ENCODE peak calls at places on chromosomes 13 and 19, in ten cellular contexts. D is tibial artery; J is body of pancreas; V is adrenal gland; Y is Caco-2; Z is ascending aorta; S is thyroid gland; K is ovary; C is heart left ventricle; F is CD8-positive, alpha-beta T cell. Q is an unnamed sample. For H3K4me1, the result is how much of the 10 kb centered on the place peaks cover.

GRCh38 chr19:17616961-17617806 is 61.7 kb downstream of the COLGALT1 start:
- DNase-seq in Z (no peak), F (no peak), S (no peak), Y (peak), V (no peak), D (no peak), C (no peak), K (no peak), J (no peak), Q (peak)

GRCh38 chr13:110070511-110071120 is 236.3 kb downstream of the COL4A1 start:
- DNase-seq in Z (no peak), S (no peak), F (no peak), C (no peak), D (no peak), V (no peak), J (no peak), K (no peak), Y (no peak), Q (no peak)

GRCh38 chr13:21949818-21950429 is 279.1 kb downstream of the FGF9 start:
- DNase-seq in S (no peak), D (no peak), F (no peak), K (no peak), V (no peak), Z (no peak), Y (no peak), J (no peak), C (no peak), Q (no peak)

GRCh38 chr19:53912653-53913052 is 3.6 kb downstream of the CACNG7 start:
- DNase-seq in S (no peak), Z (no peak), V (no peak), Y (no peak), F (no peak), D (no peak), C (no peak), K (no peak), J (no peak), Q (no peak)

GRCh38 chr13:39201075-39201630 is 162.9 kb downstream of the NHLRC3 start:
- DNase-seq in J (no peak), D (no peak), F (no peak), Z (no peak), S (no peak), C (peak), K (no peak), Y (no peak), V (no peak), Q (no peak)

GRCh38 chr13:20721454-20722357 is 18.2 kb downstream of the IL17D start:
- DNase-seq in J (peak), C (no peak), F (no peak), V (peak), D (peak), K (peak), Y (no peak), S (peak), Z (no peak), Q (no peak)

GRCh38 chr19:6730153-6730804 is 7.1 kb downstream of the GPR108 start:
- DNase-seq in Z (peak), D (no peak), J (peak), Y (no peak), V (peak), C (no peak), K (peak), F (no peak), S (peak), Q (peak)

GRCh38 chr13:80337706-80338105 is 3.2 kb downstream of the SPRY2 start:
- DNase-seq in J (no peak), F (no peak), Z (no peak), Y (no peak), K (no peak), C (no peak), S (no peak), D (no peak), V (no peak), Q (no peak)

GRCh38 chr13:32178763-32179162 is 136.4 kb downstream of the ZAR1L start:
- DNase-seq in K (no peak), Y (no peak), C (no peak), V (no peak), D (no peak), F (no peak), J (no peak), Z (no peak), S (no peak), Q (no peak)

GRCh38 chr19:17739121-17739875 is 12.0 kb upstream of the FCHO1 start:
- DNase-seq in F (no peak), Z (no peak), J (no peak), S (no peak), V (no peak), K (peak), Y (no peak), D (no peak), C (no peak), Q (peak)

GRCh38 chr13:99796175-99796819 is 175.3 kb downstream of the ZIC5 start:
- DNase-seq in J (peak), Y (peak), C (no peak), S (no peak), D (no peak), Z (no peak), V (peak), F (no peak), K (no peak), Q (peak)

GRCh38 chr19:47225746-47226425 is 5.1 kb downstream of the BBC3 start:
- DNase-seq in Z (peak), C (peak), F (peak), J (peak), S (peak), V (peak), Y (peak), K (peak), D (peak), Q (peak)

GRCh38 chr13:76307157-76307556 is 579.0 kb downstream of the KCTD12 start:
- DNase-seq in V (no peak), F (no peak), K (no peak), J (no peak), D (no peak), C (no peak), Y (peak), S (no peak), Z (no peak), Q (peak)

GRCh38 chr13:52158629-52159158 is 703 bp downstream of the NEK3 start:
- DNase-seq in C (peak), Y (no peak), D (peak), V (peak), J (peak), Z (no peak), K (peak), S (peak), F (no peak), Q (peak)

GRCh38 chr13:24180743-24181384 is 20.3 kb downstream of the SPATA13 start:
- DNase-seq in S (no peak), D (no peak), K (no peak), C (no peak), J (no peak), F (no peak), V (no peak), Z (no peak), Y (no peak), Q (no peak)

GRCh38 chr13:26923824-26924605 is 163.4 kb upstream of the GPR12 start:
- DNase-seq in V (peak), Y (no peak), D (no peak), S (no peak), J (no peak), F (no peak), Z (peak), K (no peak), C (no peak), Q (no peak)

GRCh38 chr13:85497652-85498051 is 301.6 kb downstream of the SLITRK6 start:
- DNase-seq in Y (no peak), D (no peak), K (no peak), S (no peak), F (no peak), Z (no peak), C (no peak), V (no peak), J (no peak), Q (peak)

GRCh38 chr13:67219113-67219512 is 11.0 kb downstream of the PCDH9 start:
- DNase-seq in D (no peak), Z (no peak), J (no peak), V (no peak), S (no peak), F (no peak), K (no peak), Y (no peak), C (no peak), Q (no peak)

GRCh38 chr13:103287659-103288058 is 221.4 kb upstream of the SLC10A2 start:
- DNase-seq in Z (no peak), F (no peak), Y (no peak), V (no peak), C (no peak), S (no peak), J (no peak), K (no peak), D (no peak), Q (no peak)

GRCh38 chr19:18725755-18726416 is 42.4 kb downstream of the CRTC1 start:
- DNase-seq in F (no peak), C (no peak), Z (no peak), V (no peak), K (peak), Y (no peak), S (peak), D (no peak), J (no peak), Q (peak)

GRCh38 chr13:36251528-36251927 is 37.2 kb upstream of the SOHLH2 start:
- DNase-seq in Y (no peak), S (no peak), F (no peak), J (no peak), D (no peak), Z (no peak), K (no peak), V (no peak), C (no peak), Q (no peak)

GRCh38 chr19:32397736-32398135 is 7.8 kb upstream of the DPY19L3 start:
- DNase-seq in F (no peak), Z (no peak), Y (no peak), K (no peak), J (no peak), D (no peak), V (no peak), C (no peak), S (no peak), Q (peak)

GRCh38 chr13:108957369-108958012 is 328.1 kb downstream of the MYO16 start:
- DNase-seq in Z (no peak), S (no peak), D (no peak), Y (no peak), J (no peak), C (no peak), V (no peak), K (no peak), F (no peak), Q (no peak)

GRCh38 chr13:76965759-76966421 is 17.6 kb downstream of the ACOD1 start:
- DNase-seq in Z (peak), K (peak), S (peak), Y (no peak), F (no peak), C (peak), V (peak), J (peak), D (peak), Q (peak)

GRCh38 chr19:8310342-8311055 is 2.3 kb upstream of the CD320 start:
- DNase-seq in D (no peak), Y (peak), S (no peak), Z (peak), J (no peak), C (peak), V (peak), F (no peak), K (peak), Q (no peak)

GRCh38 chr13:34634443-34634842 is 307.6 kb upstream of the NBEA start:
- DNase-seq in V (no peak), Z (no peak), Y (no peak), C (no peak), J (no peak), K (no peak), F (no peak), S (no peak), D (no peak), Q (no peak)

GRCh38 chr13:25253702-25254101 is 33.6 kb downstream of the MTMR6 start:
- DNase-seq in Y (no peak), J (no peak), C (no peak), S (no peak), D (no peak), F (no peak), Z (no peak), V (no peak), K (no peak), Q (no peak)

GRCh38 chr19:43762814-43763213 is 8.1 kb upstream of the SMG9 start:
- DNase-seq in J (no peak), Z (no peak), C (no peak), V (no peak), D (no peak), S (no peak), Y (no peak), K (no peak), F (no peak), Q (no peak)
- H3K4me1 ChIP-seq in J (under half), Z (under half), C (under half), V (under half), D (under half), S (under half), Y (under half), K (under half), F (under half), Q (under half)

DNA sequence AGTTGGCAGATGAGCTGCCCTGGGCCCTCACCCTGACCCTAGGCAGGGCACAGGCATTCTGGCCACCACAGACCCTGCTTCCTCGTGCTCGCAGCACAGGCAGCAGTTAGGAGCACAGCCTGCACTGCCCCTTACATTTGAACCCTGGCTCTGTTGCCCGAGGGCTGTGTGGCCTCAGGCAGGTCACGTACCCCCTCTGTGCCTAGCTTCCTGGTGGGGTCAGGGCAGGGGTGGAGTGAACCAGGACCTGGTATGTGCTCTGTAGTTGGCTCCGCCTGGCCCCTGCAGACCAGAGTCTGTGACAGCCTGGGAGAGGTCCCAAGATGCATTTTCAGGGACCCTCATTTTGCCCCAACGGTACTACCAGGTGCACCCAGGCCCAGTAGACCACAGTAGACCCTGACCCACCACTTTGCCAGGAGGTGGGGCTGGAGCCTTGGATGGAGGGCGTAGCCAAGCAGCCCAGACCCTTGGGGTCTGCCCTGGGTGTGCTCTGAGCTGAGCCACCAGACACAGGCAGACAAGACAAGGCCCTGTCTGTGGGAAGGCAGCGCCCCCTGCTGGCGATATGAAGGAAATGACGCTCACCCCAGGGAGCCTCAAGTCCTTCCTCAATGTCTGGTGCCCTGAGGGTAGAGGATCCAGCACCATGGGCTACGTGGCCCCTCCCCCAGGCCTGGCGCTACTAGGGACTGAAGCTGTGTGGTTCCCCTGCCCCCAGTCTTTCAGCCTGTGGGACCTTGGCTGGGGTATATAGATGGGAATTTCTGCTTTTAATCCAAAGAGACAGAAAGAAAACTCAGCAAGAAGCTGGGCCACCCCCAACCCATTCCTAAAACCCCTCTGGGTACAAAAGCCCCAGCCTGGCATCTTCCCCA is 9.0 kb downstream of the LYL1 start:
- DNase-seq in J (peak), C (peak), Y (peak), D (peak), K (peak), F (peak), Z (peak), S (peak), V (peak), Q (peak)
- H3K4me3 ChIP-seq in J (no peak), C (no peak), Y (no peak), D (no peak), K (no peak), F (no peak), Z (no peak), S (no peak), V (no peak), Q (no peak)

DNA sequence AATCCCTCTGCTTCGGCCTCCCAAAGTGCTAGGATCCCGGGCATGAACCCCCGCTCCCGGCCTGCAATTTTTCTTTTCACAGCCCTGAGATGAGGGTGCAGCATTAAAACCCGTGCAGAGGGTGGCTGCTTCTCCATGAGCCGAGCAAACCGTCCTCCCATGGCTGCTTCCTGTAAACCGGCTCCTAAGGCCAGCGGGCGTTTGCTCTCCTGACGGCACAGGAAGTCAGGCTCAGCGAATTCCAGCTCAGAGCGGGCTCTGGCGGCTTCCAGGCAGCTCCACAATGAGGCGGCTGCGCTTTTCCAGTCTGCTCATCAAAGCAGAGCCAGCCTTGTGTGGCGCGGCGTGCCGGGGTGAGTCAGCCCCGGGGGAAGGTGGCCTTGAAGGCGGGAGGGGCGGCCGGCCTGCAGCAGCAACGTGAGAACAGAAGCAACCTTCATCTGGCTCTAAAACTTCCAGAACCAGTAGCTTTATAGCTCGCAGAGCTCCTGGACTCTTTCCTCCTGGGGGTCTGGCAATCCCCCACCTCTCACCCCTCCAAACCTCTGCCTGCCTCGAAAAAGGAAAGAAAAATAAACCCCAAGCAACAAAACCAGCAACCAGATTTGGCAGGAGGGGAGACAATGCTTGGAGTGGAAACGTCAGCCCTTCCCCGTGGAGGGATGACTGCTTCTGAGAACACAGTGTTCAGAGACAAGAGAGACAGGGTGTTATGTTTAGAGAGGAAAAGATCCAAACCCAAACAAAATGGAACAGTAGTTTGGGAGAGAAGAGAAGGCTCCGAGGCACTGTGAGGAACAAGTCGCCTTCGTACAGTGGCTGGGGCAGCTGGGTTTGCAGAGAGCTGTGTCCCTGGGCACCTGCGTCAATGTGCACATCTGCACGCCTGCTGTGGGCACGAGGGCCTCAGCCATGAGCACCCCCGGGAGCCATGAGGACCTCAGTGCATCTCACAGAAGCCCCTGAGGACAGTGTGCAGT is 67.8 kb downstream of the GADD45B start:
- DNase-seq in C (peak), S (peak), D (peak), Y (peak), V (peak), K (peak), J (peak), F (peak), Z (peak), Q (peak)
- H3K4me1 ChIP-seq in C (under half), S (half or more), D (half or more), Y (half or more), V (half or more), K (under half), J (half or more), F (under half), Z (under half), Q (under half)

GRCh38 chr19:341386-342127 is 3.0 kb downstream of the MIER2 start:
- DNase-seq in Y (no peak), S (no peak), D (no peak), J (no peak), K (no peak), Z (no peak), C (no peak), F (no peak), V (no peak), Q (no peak)
- H3K4me3 ChIP-seq in Y (no peak), S (no peak), D (no peak), J (no peak), K (no peak), Z (no peak), C (no peak), F (no peak), V (no peak), Q (no peak)

GRCh38 chr13:48504606-48505369 is 28.1 kb downstream of the RCBTB2 start:
- DNase-seq in V (no peak), F (no peak), K (no peak), C (no peak), S (no peak), Y (no peak), J (no peak), Z (no peak), D (no peak), Q (no peak)

GRCh38 chr13:48505597-48506091 is 27.2 kb downstream of the RCBTB2 start:
- DNase-seq in Z (peak), D (peak), C (peak), S (no peak), F (peak), V (no peak), Y (no peak), K (no peak), J (peak), Q (no peak)

GRCh38 chr13:48501705-48502104 is 31.2 kb downstream of the RCBTB2 start:
- DNase-seq in K (no peak), Y (no peak), V (no peak), S (no peak), J (no peak), D (no peak), Z (no peak), F (no peak), C (no peak), Q (no peak)

GRCh38 chr13:48500652-48501197 is 32.2 kb downstream of the RCBTB2 start:
- DNase-seq in F (no peak), S (no peak), D (no peak), K (no peak), Z (no peak), C (no peak), V (no peak), J (no peak), Y (no peak), Q (no peak)

GRCh38 chr13:48502601-48503319 is 30.1 kb downstream of the RCBTB2 start:
- DNase-seq in C (no peak), D (no peak), Y (no peak), V (no peak), S (no peak), K (no peak), J (no peak), F (no peak), Z (no peak), Q (no peak)
- H3K4me1 ChIP-seq in C (under half), D (under half), Y (under half), V (under half), S (under half), K (under half), J (under half), F (under half), Z (under half), Q (under half)

GRCh38 chr13:41007359-41008118 is 11.6 kb downstream of the ELF1 start:
- DNase-seq in J (no peak), F (no peak), C (no peak), V (no peak), Y (no peak), K (no peak), S (no peak), Z (no peak), D (no peak), Q (no peak)
- H3K4me3 ChIP-seq in J (no peak), F (no peak), C (no peak), V (no peak), Y (no peak), K (no peak), S (no peak), Z (no peak), D (no peak), Q (no peak)

DNA sequence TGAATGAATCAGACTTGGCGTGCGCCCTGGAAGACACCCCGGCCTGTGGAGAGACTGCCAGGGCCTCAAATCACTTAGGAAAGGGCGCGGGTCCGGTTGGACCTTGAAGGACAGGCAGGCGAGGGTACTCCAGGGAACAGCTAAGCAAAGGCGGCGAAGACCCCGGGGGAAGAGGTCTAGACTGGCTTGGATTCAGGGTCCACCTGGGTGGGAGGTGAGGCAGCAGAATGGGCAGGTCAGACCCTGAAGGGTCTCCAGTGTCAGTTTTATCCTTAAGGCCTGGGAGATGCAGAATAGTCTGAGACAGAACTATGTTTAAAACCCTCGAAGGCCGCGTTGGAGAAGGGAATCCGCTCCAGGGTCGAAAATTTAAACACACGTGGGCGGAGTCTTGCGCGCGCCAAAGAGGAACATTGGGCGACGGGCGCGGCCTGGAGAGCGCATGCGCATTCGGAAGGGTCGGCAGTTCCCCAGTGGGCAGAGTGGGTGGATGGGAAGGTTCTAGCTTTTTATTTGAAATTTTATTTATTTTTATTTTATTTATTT is 567 bp upstream of the SMG9 start:
- DNase-seq in Y (peak), K (peak), V (peak), F (peak), C (peak), S (peak), Z (peak), D (peak), J (peak), Q (peak)
- H3K4me1 ChIP-seq in Y (under half), K (under half), V (under half), F (under half), C (under half), S (under half), Z (under half), D (under half), J (under half), Q (under half)